ENCODE peak calls at places on chromosomes 13 and 19, in five cellular contexts. L is left ventricle myocardium inferior, B is transverse colon, P is mammary epithelial cell, R is H9. F is an unnamed sample.
A peak's percentile ranks its signal among the peaks of the same experiment; 100 is the strongest.

GRCh38 chr13:22496803-22497508 is 683.8 kb upstream of the SGCG start:
- DNase-seq in B (no peak), L (no peak), P (no peak), R (no peak), F (no peak)

GRCh38 chr19:48501446-48501960 is 10.1 kb downstream of the LMTK3 start:
- DNase-seq in P (peak; percentile 93), B (peak; percentile 78), R (peak; percentile 99), L (no peak), F (peak; percentile 94)

GRCh38 chr19:28764066-28764465 is 448.9 kb downstream of the UQCRFS1 start:
- DNase-seq in R (no peak), B (no peak), L (no peak), P (no peak), F (no peak)

GRCh38 chr19:55554749-55555152 is 9.4 kb upstream of the SBK3 start:
- DNase-seq in R (no peak), P (no peak), B (no peak), L (no peak), F (no peak)

GRCh38 chr19:46374526-46375475 is 27.9 kb downstream of the PPP5C start:
- DNase-seq in B (no peak), P (no peak), L (no peak), R (peak; percentile 18), F (no peak)

GRCh38 chr13:40776681-40777165 is 5.7 kb upstream of the MRPS31 start:
- DNase-seq in B (peak; percentile 56), L (no peak), R (no peak), P (peak; percentile 26), F (no peak)

GRCh38 chr19:46368116-46368515 is 21.2 kb downstream of the PPP5C start:
- DNase-seq in P (no peak), B (no peak), L (no peak), R (no peak), F (no peak)

GRCh38 chr13:100534911-100535310 is 53.7 kb downstream of the GGACT start:
- DNase-seq in R (no peak), P (no peak), B (no peak), L (no peak), F (no peak)

GRCh38 chr13:36639610-36640009 is 34.2 kb upstream of the SERTM1 start:
- DNase-seq in P (no peak), B (no peak), R (no peak), L (no peak), F (no peak)

GRCh38 chr13:28603033-28603664 is 55.8 kb upstream of the POMP start:
- DNase-seq in L (no peak), B (no peak), P (no peak), R (no peak), F (no peak)

GRCh38 chr13:111530137-111530536 is 209.7 kb downstream of the TEX29 start:
- DNase-seq in L (no peak), B (no peak), P (no peak), R (peak; percentile 30), F (no peak)

GRCh38 chr13:48708764-48709163 is 55.0 kb downstream of the CYSLTR2 start:
- DNase-seq in B (no peak), R (no peak), L (no peak), P (no peak), F (no peak)

GRCh38 chr13:109567315-109567714 is 219.1 kb downstream of the IRS2 start:
- DNase-seq in B (no peak), R (no peak), L (no peak), P (no peak), F (no peak)

GRCh38 chr19:617551-618246 is 15.6 kb downstream of the POLRMT start:
- DNase-seq in L (no peak), P (no peak), R (no peak), B (no peak), F (no peak)

GRCh38 chr19:44596428-44597130 is 16.8 kb upstream of the IGSF23 start:
- DNase-seq in R (no peak), P (no peak), L (no peak), B (peak; percentile 64), F (peak; percentile 32)

GRCh38 chr13:109610517-109610916 is 175.9 kb downstream of the IRS2 start:
- DNase-seq in B (peak; percentile 55), R (peak; percentile 70), L (peak; percentile 43), P (no peak), F (no peak)

GRCh38 chr19:38315657-38316476 is at the start of gene YIF1B:
- DNase-seq in L (peak; percentile 96), P (peak; percentile 95), B (peak; percentile 97), R (peak; percentile 99), F (peak; percentile 98)

GRCh38 chr19:38319421-38320258 is at the start of gene KCNK6:
- DNase-seq in B (peak; percentile 82), P (peak; percentile 71), L (peak; percentile 46), R (peak; percentile 78), F (peak; percentile 53)

GRCh38 chr19:38316477-38317067 is 825 bp upstream of the YIF1B start:
- DNase-seq in P (no peak), R (no peak), B (no peak), L (no peak), F (no peak)

GRCh38 chr19:38318595-38319142 is 976 bp upstream of the KCNK6 start:
- DNase-seq in R (no peak), L (peak; percentile 55), P (peak; percentile 57), B (no peak), F (no peak)

DNA sequence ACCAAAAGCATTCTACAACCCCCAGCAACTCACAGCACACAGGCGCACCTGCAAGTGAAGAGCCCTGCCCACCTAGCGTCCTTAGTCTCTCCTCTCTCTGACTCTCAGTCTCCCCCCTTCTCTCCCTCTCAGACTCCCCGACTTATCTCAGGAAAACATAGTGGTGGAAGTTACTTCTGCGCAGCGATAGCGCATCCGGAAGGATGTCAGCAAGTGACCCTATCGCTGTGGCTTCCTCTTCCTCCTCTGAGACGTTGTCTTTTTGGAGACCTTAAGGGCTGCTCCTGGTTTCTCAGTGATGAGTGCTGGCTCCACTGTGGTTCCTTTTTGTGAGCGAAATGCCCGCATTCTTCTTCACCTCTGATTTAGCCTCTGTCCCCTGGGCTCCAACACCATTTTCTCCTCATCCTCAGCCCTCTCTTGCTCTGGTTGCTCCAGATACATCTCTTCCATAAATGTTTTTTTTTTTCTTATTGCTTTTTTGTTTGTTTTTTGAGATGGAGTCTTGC is 1.4 kb upstream of the YIF1B start:
- DNase-seq in B (no peak), P (no peak), L (no peak), R (no peak), F (no peak)
- H3K4me1 ChIP-seq in B (peaks cover 22% of the 10 kb centered on the region), P (peaks cover 45% of the 10 kb centered on the region), L (peaks cover 69% of the 10 kb centered on the region), R (no peaks in the 10 kb centered on the region), F (peaks cover 27% of the 10 kb centered on the region)

GRCh38 chr13:97327071-97327470 is 104.9 kb downstream of the MBNL2 start:
- DNase-seq in P (no peak), L (no peak), R (no peak), B (no peak), F (no peak)

GRCh38 chr13:97328222-97328790 is 105.7 kb upstream of the RAP2A start:
- DNase-seq in P (peak; percentile 23), L (no peak), R (peak; percentile 77), B (no peak), F (peak; percentile 55)

GRCh38 chr13:97327521-97328221 is 105.5 kb downstream of the MBNL2 start:
- DNase-seq in L (no peak), P (peak; percentile 44), R (no peak), B (no peak), F (no peak)

GRCh38 chr13:97330448-97330847 is 103.5 kb upstream of the RAP2A start:
- DNase-seq in B (no peak), P (no peak), R (no peak), L (no peak), F (no peak)

GRCh38 chr13:97329331-97329730 is 104.6 kb upstream of the RAP2A start:
- DNase-seq in P (no peak), B (no peak), R (no peak), L (no peak), F (no peak)
- H3K4me1 ChIP-seq in P (peaks cover 22% of the 10 kb centered on the region), B (no peaks in the 10 kb centered on the region), R (peaks cover 5% of the 10 kb centered on the region), L (peaks cover 97% of the 10 kb centered on the region), F (peaks cover 13% of the 10 kb centered on the region)

DNA sequence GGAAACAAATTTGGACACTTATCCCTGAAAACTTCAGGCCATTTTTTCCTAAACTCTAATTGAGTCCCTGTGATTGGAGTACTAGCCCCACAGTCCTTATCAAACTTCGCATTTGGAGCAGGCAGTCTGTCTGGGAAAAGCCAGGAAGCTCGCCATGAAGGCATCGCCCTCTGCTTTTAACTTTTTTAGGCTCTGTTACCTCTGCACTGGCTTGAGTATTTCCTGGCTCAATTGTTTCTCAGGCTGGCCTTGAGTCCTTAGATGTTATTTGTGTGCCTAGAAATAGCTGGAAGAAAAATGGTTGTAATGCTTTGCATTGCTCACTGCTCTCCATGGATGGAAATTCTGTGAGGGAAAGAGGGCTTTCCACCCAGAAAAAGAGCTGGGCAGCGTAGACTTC is 24.2 kb downstream of the ACTN4 start:
- DNase-seq in R (no peak), B (no peak), P (no peak), L (no peak), F (no peak)
- H3K4me1 ChIP-seq in R (peaks cover 25% of the 10 kb centered on the region), B (peaks cover 82% of the 10 kb centered on the region), P (peaks cover 79% of the 10 kb centered on the region), L (peaks cover 96% of the 10 kb centered on the region), F (peaks cover 26% of the 10 kb centered on the region)

GRCh38 chr13:30448441-30448840 is 17.3 kb downstream of the HMGB1 start:
- DNase-seq in P (no peak), L (no peak), R (no peak), B (no peak), F (no peak)
- H3K4me1 ChIP-seq in P (no peaks in the 10 kb centered on the region), L (peaks cover 17% of the 10 kb centered on the region), R (peaks cover 8% of the 10 kb centered on the region), B (peaks cover 15% of the 10 kb centered on the region), F (no peaks in the 10 kb centered on the region)

DNA sequence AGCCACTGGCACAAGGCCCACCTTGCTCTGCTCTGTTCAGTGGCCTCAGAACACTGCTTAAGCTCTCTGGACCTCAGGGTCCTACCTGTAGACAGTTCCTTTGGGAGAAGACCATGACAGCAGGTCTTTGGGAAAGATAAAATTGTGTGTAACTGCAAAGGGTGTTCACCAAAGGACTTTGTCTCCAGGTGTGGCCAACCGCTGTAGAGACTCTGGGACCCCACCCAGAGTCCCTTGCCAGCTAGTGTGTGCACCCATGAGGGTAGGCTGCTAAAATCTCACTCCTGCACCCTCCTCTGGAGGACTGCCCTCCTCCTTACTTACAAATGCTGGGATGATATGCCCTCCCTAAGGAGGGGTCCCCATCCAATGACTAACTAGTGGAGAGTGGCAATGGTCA is 211.2 kb downstream of the TSHZ3 start:
- DNase-seq in P (no peak), R (no peak), L (no peak), B (peak; percentile 26), F (no peak)
- H3K4me1 ChIP-seq in P (peaks cover 11% of the 10 kb centered on the region), R (no peaks in the 10 kb centered on the region), L (no peaks in the 10 kb centered on the region), B (no peaks in the 10 kb centered on the region), F (no peaks in the 10 kb centered on the region)

GRCh38 chr13:30619731-30620130 is 2.0 kb downstream of the USPL1 start:
- DNase-seq in L (no peak), P (no peak), B (no peak), R (no peak), F (no peak)
- H3K4me1 ChIP-seq in L (peaks cover 64% of the 10 kb centered on the region), P (peaks cover 3% of the 10 kb centered on the region), B (peaks cover 33% of the 10 kb centered on the region), R (no peaks in the 10 kb centered on the region), F (peaks cover 13% of the 10 kb centered on the region)

DNA sequence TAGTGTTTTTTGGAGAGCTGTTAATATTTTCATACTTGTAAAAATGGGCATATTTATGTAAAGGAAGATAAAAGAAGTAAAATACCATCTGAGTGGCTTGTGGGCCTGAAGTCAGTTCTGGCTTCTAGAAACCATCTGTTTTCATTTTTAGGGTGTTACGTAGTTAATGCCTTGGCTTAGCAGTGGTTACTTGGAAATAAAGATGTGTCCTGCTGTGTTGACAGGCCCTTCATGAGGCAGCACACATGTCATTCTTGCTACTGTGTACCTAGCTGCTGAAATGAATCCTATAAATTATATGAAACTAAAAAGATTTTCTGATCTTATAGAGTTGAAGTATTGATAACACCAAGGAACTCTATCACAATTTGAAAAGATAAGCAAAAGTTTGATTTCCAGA is 16.0 kb downstream of the ILF3 start:
- DNase-seq in P (no peak), L (no peak), R (no peak), B (no peak), F (no peak)
- H3K4me1 ChIP-seq in P (no peaks in the 10 kb centered on the region), L (peaks cover 56% of the 10 kb centered on the region), R (no peaks in the 10 kb centered on the region), B (peaks cover 8% of the 10 kb centered on the region), F (no peaks in the 10 kb centered on the region)

GRCh38 chr13:50910483-50910805 is 853 bp downstream of the RNASEH2B start:
- DNase-seq in B (no peak), R (peak; percentile 61), L (no peak), P (no peak), F (peak; percentile 58)
- H3K4me1 ChIP-seq in B (peaks cover 11% of the 10 kb centered on the region), R (no peaks in the 10 kb centered on the region), L (peaks cover 73% of the 10 kb centered on the region), P (peaks cover 22% of the 10 kb centered on the region), F (peaks cover 12% of the 10 kb centered on the region)

F was measured in HAP-1.